ENCODE peak calls at places on chromosomes 16 and 17, in seven cellular contexts. O, Q, F, C, K, T and R are unnamed samples.

GRCh38 chr16:49859139-49859947 is 3.4 kb upstream of the ZNF423 start:
- DNase-seq in O (no peak), Q (no peak), F (peak; percentile 44), C (no peak), K (no peak), T (no peak), R (peak; percentile 45)

GRCh38 chr17:12041316-12041715 is 20.6 kb downstream of the MAP2K4 start:
- DNase-seq in O (no peak), Q (no peak), F (no peak), C (peak; percentile 64), K (peak; percentile 76), T (no peak), R (no peak)

GRCh38 chr16:88810868-88811599 is 694 bp downstream of the APRT start:
- DNase-seq in O (peak; percentile 74), Q (peak; percentile 79), F (peak; percentile 78), C (peak; percentile 40), K (peak; percentile 82), T (peak; percentile 59), R (no peak)

GRCh38 chr16:68086336-68086821 is 1.2 kb downstream of the NFATC3 start:
- DNase-seq in O (peak; percentile 68), Q (peak; percentile 31), F (no peak), C (no peak), K (peak; percentile 35), T (no peak), R (no peak)

GRCh38 chr17:43330876-43331639 is 67.7 kb upstream of the ARL4D start:
- DNase-seq in O (no peak), Q (no peak), F (no peak), C (no peak), K (no peak), T (no peak), R (no peak)

GRCh38 chr16:967546-968295 is 3.1 kb downstream of the LMF1 start:
- DNase-seq in O (no peak), Q (no peak), F (no peak), C (no peak), K (no peak), T (no peak), R (no peak)

GRCh38 chr17:79108232-79108850 is 33.7 kb downstream of the ENGASE start:
- DNase-seq in O (no peak), Q (no peak), F (no peak), C (no peak), K (no peak), T (no peak), R (no peak)

GRCh38 chr16:15777533-15778203 is 79.2 kb downstream of the MYH11 start:
- DNase-seq in O (peak; percentile 60), Q (no peak), F (no peak), C (peak; percentile 24), K (peak; percentile 39), T (no peak), R (no peak)

GRCh38 chr16:15749371-15749770 is 99.3 kb downstream of the NDE1 start:
- DNase-seq in O (no peak), Q (no peak), F (no peak), C (no peak), K (no peak), T (no peak), R (no peak)

GRCh38 chr17:27824745-27825144 is 24.4 kb upstream of the NOS2 start:
- DNase-seq in O (no peak), Q (no peak), F (no peak), C (no peak), K (no peak), T (no peak), R (no peak)

GRCh38 chr17:72788950-72789585 is 303.4 kb downstream of the SLC39A11 start:
- DNase-seq in O (no peak), Q (no peak), F (no peak), C (no peak), K (no peak), T (no peak), R (no peak)

GRCh38 chr16:23830276-23830675 is 5.5 kb upstream of the PRKCB start:
- DNase-seq in O (no peak), Q (no peak), F (no peak), C (no peak), K (no peak), T (no peak), R (no peak)